ENCODE peak calls at places on chromosomes 7 and 10, in four cellular contexts. H, D, T and F are unnamed samples.

GRCh38 chr7:45143616-45144015 is 14.0 kb upstream of the RAMP3 start:
- DNase-seq in H (no peak), D (no peak), T (peak), F (no peak)

GRCh38 chr7:50826371-50827172 is 43.9 kb upstream of the GRB10 start:
- DNase-seq in T (peak), H (no peak), D (no peak), F (no peak)

GRCh38 chr10:76408646-76409045 is 977.2 kb downstream of the LRMDA start:
- DNase-seq in D (no peak), T (no peak), H (no peak), F (no peak)

GRCh38 chr10:17649836-17650235 is 5.9 kb downstream of the STAM start:
- DNase-seq in H (no peak), D (no peak), T (no peak), F (no peak)

GRCh38 chr10:58952747-58953466 is 223.5 kb upstream of the PHYHIPL start:
- DNase-seq in D (no peak), H (no peak), T (peak), F (peak)

GRCh38 chr7:25994433-25994988 is 157.5 kb upstream of the NFE2L3 start:
- DNase-seq in H (no peak), D (no peak), T (no peak), F (no peak)

GRCh38 chr7:2626498-2627117 is 5.2 kb upstream of the TTYH3 start:
- DNase-seq in T (no peak), H (no peak), D (peak), F (no peak)

GRCh38 chr7:159025161-159025779 is 119.4 kb downstream of the VIPR2 start:
- DNase-seq in D (no peak), H (no peak), T (no peak), F (no peak)

GRCh38 chr10:12081470-12081869 is 12.7 kb downstream of the DHTKD1 start:
- DNase-seq in T (no peak), H (no peak), D (no peak), F (no peak)

GRCh38 chr10:48536916-48537890 is 67.7 kb downstream of the ARHGAP22 start:
- DNase-seq in H (no peak), T (no peak), D (no peak), F (no peak)

GRCh38 chr10:30747633-30748032 is 118.1 kb upstream of the LYZL2 start:
- DNase-seq in T (no peak), H (no peak), D (no peak), F (no peak)

GRCh38 chr7:159094030-159094740 is 50.5 kb downstream of the VIPR2 start:
- DNase-seq in D (no peak), T (no peak), H (no peak), F (no peak)

GRCh38 chr7:157502701-157503111 is 165.9 kb downstream of the DNAJB6 start:
- DNase-seq in D (no peak), H (no peak), T (no peak), F (no peak)

GRCh38 chr7:67380326-67380725 is 383.7 kb downstream of the TYW1 start:
- DNase-seq in H (no peak), T (no peak), D (no peak), F (no peak)

GRCh38 chr7:88276605-88277153 is 30.0 kb downstream of the STEAP4 start:
- DNase-seq in D (no peak), H (no peak), T (no peak), F (no peak)

GRCh38 chr7:23530355-23530754 is 1.4 kb downstream of the TRA2A start:
- DNase-seq in H (peak), T (peak), D (no peak), F (no peak)

GRCh38 chr7:18927134-18927533 is 190.3 kb downstream of the TWIST1 start:
- DNase-seq in D (no peak), T (no peak), H (no peak), F (no peak)

GRCh38 chr7:70694909-70695803 is 436.8 kb upstream of the GALNT17 start:
- DNase-seq in T (peak), H (no peak), D (peak), F (no peak)

GRCh38 chr10:132754071-132754470 is 31.9 kb downstream of the NKX6-2 start:
- DNase-seq in T (no peak), H (no peak), D (no peak), F (no peak)

GRCh38 chr7:57868771-57869483 is 418.9 kb downstream of the ZNF716 start:
- DNase-seq in T (peak), D (peak), H (peak), F (no peak)

GRCh38 chr10:78925275-78925674 is 143.5 kb upstream of the ZMIZ1 start:
- DNase-seq in T (no peak), D (no peak), H (no peak), F (no peak)

GRCh38 chr7:100358857-100359212 is 918 bp downstream of the PILRB start:
- DNase-seq in T (no peak), D (no peak), H (no peak), F (no peak)

GRCh38 chr7:9488555-9488954 is 1055.1 kb downstream of the NXPH1 start:
- DNase-seq in T (peak), H (no peak), D (no peak), F (no peak)

GRCh38 chr10:62610649-62611229 is 193.8 kb upstream of the ADO start:
- DNase-seq in T (peak), H (no peak), D (no peak), F (no peak)